ENCODE peak calls at places on chromosome 13, in five cellular contexts. One of them, this sample, is unnamed.

GRCh38 chr13:45941261-45941660 is 89.7 kb upstream of the SIAH3 start:
- DNase-seq in right lobe of liver: no peak
- DNase-seq in naive B cell: no peak
- DNase-seq in RWPE1: no peak
- DNase-seq in activated T-cell treated with anti-CD3 and anti-CD28 coated beads for 1 hour: no peak
- DNase-seq in this sample: no peak

GRCh38 chr13:102260256-102260655 is 141.6 kb downstream of the FGF14 start:
- DNase-seq in right lobe of liver: no peak
- DNase-seq in naive B cell: no peak
- DNase-seq in RWPE1: no peak
- DNase-seq in activated T-cell treated with anti-CD3 and anti-CD28 coated beads for 1 hour: no peak
- DNase-seq in this sample: no peak

GRCh38 chr13:98731925-98732324 is 20.5 kb downstream of the SLC15A1 start:
- DNase-seq in right lobe of liver: no peak
- DNase-seq in naive B cell: no peak
- DNase-seq in RWPE1: no peak
- DNase-seq in activated T-cell treated with anti-CD3 and anti-CD28 coated beads for 1 hour: no peak
- DNase-seq in this sample: no peak

GRCh38 chr13:26558912-26559485 is 1.5 kb downstream of the WASF3 start:
- DNase-seq in right lobe of liver: no peak
- DNase-seq in naive B cell: no peak
- DNase-seq in RWPE1: no peak
- DNase-seq in activated T-cell treated with anti-CD3 and anti-CD28 coated beads for 1 hour: no peak
- DNase-seq in this sample: no peak

GRCh38 chr13:98157188-98157587 is 14.3 kb downstream of the FARP1 start:
- DNase-seq in right lobe of liver: no peak
- DNase-seq in naive B cell: no peak
- DNase-seq in RWPE1: no peak
- DNase-seq in activated T-cell treated with anti-CD3 and anti-CD28 coated beads for 1 hour: no peak
- DNase-seq in this sample: no peak

GRCh38 chr13:23969672-23970071 is 72.4 kb upstream of the C1QTNF9B start:
- DNase-seq in right lobe of liver: no peak
- DNase-seq in naive B cell: no peak
- DNase-seq in RWPE1: no peak
- DNase-seq in activated T-cell treated with anti-CD3 and anti-CD28 coated beads for 1 hour: no peak
- DNase-seq in this sample: no peak

GRCh38 chr13:114101325-114101821 is 31.1 kb downstream of the RASA3 start:
- DNase-seq in right lobe of liver: peak
- DNase-seq in naive B cell: no peak
- DNase-seq in RWPE1: no peak
- DNase-seq in activated T-cell treated with anti-CD3 and anti-CD28 coated beads for 1 hour: no peak
- DNase-seq in this sample: peak

GRCh38 chr13:73073050-73073449 is 14.2 kb downstream of the KLF5 start:
- DNase-seq in right lobe of liver: no peak
- DNase-seq in naive B cell: no peak
- DNase-seq in RWPE1: no peak
- DNase-seq in activated T-cell treated with anti-CD3 and anti-CD28 coated beads for 1 hour: no peak
- DNase-seq in this sample: no peak

GRCh38 chr13:98824376-98825160 is 72.1 kb upstream of the SLC15A1 start:
- DNase-seq in right lobe of liver: peak
- DNase-seq in naive B cell: no peak
- DNase-seq in RWPE1: no peak
- DNase-seq in activated T-cell treated with anti-CD3 and anti-CD28 coated beads for 1 hour: no peak
- DNase-seq in this sample: no peak

GRCh38 chr13:89518289-89519077 is 1829.0 kb upstream of the MIR17HG start:
- DNase-seq in right lobe of liver: no peak
- DNase-seq in naive B cell: no peak
- DNase-seq in RWPE1: no peak
- DNase-seq in activated T-cell treated with anti-CD3 and anti-CD28 coated beads for 1 hour: no peak
- DNase-seq in this sample: no peak

This sample was measured in pancreas.